ENCODE peak calls at places on chromosomes 16 and 17, in six cellular contexts. P, A, H, V, D and I are unnamed samples.

GRCh38 chr16:57234707-57235092 is 10.4 kb upstream of the ARL2BP start:
- DNase-seq in P (no peak), A (no peak), D (no peak), V (no peak), H (no peak), I (no peak)

GRCh38 chr17:41919840-41920579 is 1.3 kb upstream of the ACLY start:
- DNase-seq in H (no peak), D (no peak), P (peak), A (peak), V (no peak), I (no peak)

GRCh38 chr16:86901483-86901882 is 323.1 kb downstream of the FOXL1 start:
- DNase-seq in A (peak), D (no peak), V (no peak), P (peak), H (no peak), I (no peak)

GRCh38 chr16:53282975-53283946 is 151.0 kb upstream of the RBL2 start:
- DNase-seq in V (peak), P (peak), A (peak), D (peak), H (no peak), I (peak)

GRCh38 chr17:50668025-50668837 is 33.5 kb downstream of the ABCC3 start:
- DNase-seq in V (no peak), H (no peak), P (peak), A (peak), D (no peak), I (no peak)

GRCh38 chr17:80925668-80926067 is 66.0 kb upstream of the CHMP6 start:
- DNase-seq in D (no peak), P (no peak), V (no peak), A (no peak), H (no peak), I (no peak)

GRCh38 chr17:57881783-57882291 is 32.0 kb upstream of the MRPS23 start:
- DNase-seq in A (no peak), D (no peak), H (no peak), V (no peak), P (no peak), I (no peak)

GRCh38 chr17:8073627-8074485 is 13.7 kb downstream of the ALOX12B start:
- DNase-seq in V (no peak), A (peak), D (peak), H (peak), P (peak), I (peak)

GRCh38 chr16:53087101-53087500 is 32.3 kb downstream of the CHD9 start:
- DNase-seq in A (no peak), D (no peak), V (no peak), H (no peak), P (peak), I (no peak)

GRCh38 chr16:71399801-71400563 is 41.5 kb downstream of the CALB2 start:
- DNase-seq in P (no peak), A (no peak), D (no peak), H (no peak), V (no peak), I (no peak)

GRCh38 chr17:43713494-43714162 is 45.0 kb downstream of the SOST start:
- DNase-seq in A (no peak), D (no peak), H (no peak), V (no peak), P (no peak), I (peak)

GRCh38 chr16:50154369-50154947 is 1.4 kb downstream of the TENT4B start:
- DNase-seq in A (peak), V (no peak), H (peak), P (no peak), D (no peak), I (no peak)

GRCh38 chr16:31480851-31481250 is 2.1 kb upstream of the SLC5A2 start:
- DNase-seq in V (no peak), D (no peak), H (peak), P (no peak), A (no peak), I (no peak)

GRCh38 chr17:47197821-47198220 is 8.7 kb upstream of the CDC27 start:
- DNase-seq in V (no peak), A (no peak), D (no peak), H (no peak), P (no peak), I (no peak)

GRCh38 chr17:4986403-4986802 is 1.1 kb downstream of the CAMTA2 start:
- DNase-seq in D (no peak), V (no peak), H (no peak), A (no peak), P (no peak), I (no peak)

GRCh38 chr17:42428141-42428944 is 5.3 kb upstream of the CAVIN1 start:
- DNase-seq in V (no peak), H (peak), D (peak), P (peak), A (peak), I (peak)

GRCh38 chr17:49402706-49403105 is 12.0 kb downstream of the PHB1 start:
- DNase-seq in V (no peak), A (no peak), P (no peak), D (no peak), H (no peak), I (no peak)

GRCh38 chr16:86580798-86581185 is 2.4 kb downstream of the FOXL1 start:
- DNase-seq in H (no peak), D (no peak), A (no peak), V (no peak), P (no peak), I (no peak)

GRCh38 chr16:22372882-22373661 is 1.3 kb downstream of the CDR2 start:
- DNase-seq in D (no peak), H (no peak), P (no peak), V (no peak), A (no peak), I (no peak)
- TF ChIP-seq BHLHE40 in D (peak), H (peak), P (no peak), V (no peak), A (no peak), I (no peak)

GRCh38 chr17:55492951-55493350 is 18.3 kb downstream of the SMIM36 start:
- DNase-seq in D (peak), A (no peak), V (no peak), H (no peak), P (no peak), I (no peak)
- TF ChIP-seq BHLHE40 in D (no peak), A (no peak), V (no peak), H (no peak), P (no peak), I (no peak)

GRCh38 chr16:7946142-7946541 is 613.5 kb downstream of the RBFOX1 start:
- DNase-seq in D (no peak), P (no peak), V (no peak), H (no peak), A (no peak), I (no peak)
- TF ChIP-seq BHLHE40 in D (no peak), P (no peak), V (no peak), H (no peak), A (no peak), I (no peak)

DNA sequence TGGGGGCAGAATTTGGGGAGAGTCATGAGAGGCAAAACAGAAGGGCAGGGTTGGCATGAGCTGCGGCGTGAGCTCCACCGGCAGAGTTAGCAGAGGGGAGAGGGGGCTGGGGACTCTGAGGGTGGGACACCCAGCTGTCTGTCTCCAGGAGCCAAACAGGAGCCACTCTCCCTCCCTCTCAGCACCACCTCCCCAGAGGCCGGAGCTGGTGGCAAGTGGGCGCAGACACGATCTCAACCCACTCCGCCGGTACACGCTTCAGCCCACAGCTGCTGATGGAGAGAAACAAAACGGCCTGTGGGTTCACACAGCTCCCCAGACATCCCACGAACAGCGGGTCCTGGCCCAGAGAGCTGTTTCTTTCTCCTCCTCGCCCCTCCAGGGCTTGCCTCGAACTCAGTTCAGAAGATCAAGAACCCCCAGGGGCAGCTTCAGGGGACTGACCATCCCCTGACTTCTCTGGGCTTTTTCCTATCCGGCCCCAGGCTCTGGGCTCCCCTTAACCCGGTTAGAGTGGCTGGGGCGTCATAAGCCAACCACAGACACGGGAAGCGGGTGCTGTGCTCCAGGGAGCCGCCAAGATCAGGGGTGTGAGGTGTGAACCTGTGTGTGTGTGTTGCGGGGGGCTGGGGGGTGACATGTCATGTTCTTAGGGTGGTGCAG is 7.6 kb downstream of the RHBDF2 start:
- DNase-seq in D (no peak), V (no peak), A (no peak), P (no peak), H (no peak), I (no peak)
- TF ChIP-seq BHLHE40 in D (no peak), V (no peak), A (no peak), P (no peak), H (no peak), I (no peak)

GRCh38 chr17:83071966-83072562 is 7.3 kb upstream of the METRNL start:
- DNase-seq in V (no peak), P (no peak), D (no peak), A (no peak), H (no peak), I (no peak)
- TF ChIP-seq BHLHE40 in V (peak), P (no peak), D (no peak), A (no peak), H (no peak), I (no peak)